ENCODE peak calls at places on chromosomes 5 and 9, in six cellular contexts. I is activated T-helper 9 cell treated with anti-CD3 and anti-CD28 coated beads, Interleukin-2, amount 50 U/mL, for 16 hours; C is AG09319; A is Right ventricle myocardium superior; O is neuronal stem cell; F is prostate gland. Z is an unnamed sample.

GRCh38 chr5:11047051-11047450 is 286.0 kb upstream of the DAP start:
- DNase-seq in I (no peak), C (no peak), A (no peak), O (no peak), F (no peak), Z (no peak)

GRCh38 chr9:128558431-128559310 is 6.3 kb downstream of the SPTAN1 start:
- DNase-seq in I (peak), C (no peak), A (peak), O (no peak), F (peak), Z (peak)

GRCh38 chr5:32390819-32391591 is 53.5 kb downstream of the ZFR start:
- DNase-seq in I (no peak), C (peak), A (no peak), O (no peak), F (no peak), Z (no peak)

GRCh38 chr9:22452415-22453010 is 5.9 kb downstream of the DMRTA1 start:
- DNase-seq in I (peak), C (no peak), A (peak), O (no peak), F (peak), Z (peak)

GRCh38 chr9:83651558-83651957 is 28.6 kb downstream of the IDNK start:
- DNase-seq in I (no peak), C (no peak), A (no peak), O (no peak), F (no peak), Z (no peak)

GRCh38 chr5:179901462-179901861 is 6.2 kb downstream of the TBC1D9B start:
- DNase-seq in I (no peak), C (no peak), A (no peak), O (no peak), F (no peak), Z (no peak)

GRCh38 chr9:126989847-126990821 is 75.6 kb downstream of the RALGPS1 start:
- DNase-seq in I (no peak), C (no peak), A (peak), O (no peak), F (no peak), Z (no peak)

GRCh38 chr9:4640027-4640426 is 22.1 kb upstream of the PLPP6 start:
- DNase-seq in I (no peak), C (no peak), A (no peak), O (no peak), F (no peak), Z (peak)

GRCh38 chr9:19049872-19050636 is 827 bp downstream of the RRAGA start:
- DNase-seq in I (no peak), C (no peak), A (no peak), O (no peak), F (no peak), Z (peak)

GRCh38 chr9:116288658-116289057 is 135.1 kb downstream of the PAPPA start:
- DNase-seq in I (no peak), C (peak), A (no peak), O (no peak), F (no peak), Z (peak)

GRCh38 chr5:54484219-54484894 is 28.9 kb downstream of the HSPB3 start:
- DNase-seq in I (no peak), C (no peak), A (no peak), O (no peak), F (no peak), Z (no peak)

GRCh38 chr9:134490446-134490845 is 151.2 kb upstream of the COL5A1 start:
- DNase-seq in I (no peak), C (no peak), A (peak), O (no peak), F (no peak), Z (no peak)

GRCh38 chr9:122325124-122325523 is 45.7 kb upstream of the PTGS1 start:
- DNase-seq in I (no peak), C (no peak), A (no peak), O (no peak), F (no peak), Z (no peak)

GRCh38 chr5:607541-608285 is 4.4 kb upstream of the CEP72 start:
- DNase-seq in I (no peak), C (no peak), A (peak), O (no peak), F (no peak), Z (peak)

GRCh38 chr5:37839441-37840035 is 303 bp downstream of the GDNF start:
- DNase-seq in I (no peak), C (no peak), A (peak), O (no peak), F (no peak), Z (peak)

GRCh38 chr9:32989651-32990050 is 11.8 kb downstream of the APTX start:
- DNase-seq in I (no peak), C (no peak), A (no peak), O (no peak), F (no peak), Z (no peak)

GRCh38 chr9:98192503-98193335 is at the start of gene CORO2A:
- DNase-seq in I (peak), C (no peak), A (peak), O (peak), F (peak), Z (peak)

GRCh38 chr5:154366353-154366752 is 79.4 kb upstream of the SAP30L start:
- DNase-seq in I (no peak), C (no peak), A (no peak), O (no peak), F (no peak), Z (no peak)

GRCh38 chr9:115015018-115015635 is 84.7 kb upstream of the TNFSF8 start:
- DNase-seq in I (no peak), C (peak), A (no peak), O (peak), F (no peak), Z (peak)

GRCh38 chr9:95383198-95383673 is 65.7 kb upstream of the FANCC start:
- DNase-seq in I (no peak), C (peak), A (no peak), O (no peak), F (no peak), Z (no peak)

GRCh38 chr5:141564216-141564692 is 54.5 kb downstream of the DIAPH1 start:
- DNase-seq in I (peak), C (peak), A (no peak), O (peak), F (peak), Z (peak)

GRCh38 chr9:77953590-77953989 is 78.0 kb downstream of the GNAQ start:
- DNase-seq in I (no peak), C (no peak), A (no peak), O (no peak), F (no peak), Z (no peak)

GRCh38 chr5:65612298-65612907 is 11.7 kb downstream of the TRIM23 start:
- DNase-seq in I (no peak), C (no peak), A (no peak), O (no peak), F (no peak), Z (no peak)

GRCh38 chr5:65480306-65480865 is 1.3 kb downstream of the ADAMTS6 start:
- DNase-seq in I (no peak), C (peak), A (peak), O (no peak), F (peak), Z (peak)

GRCh38 chr5:135149956-135150723 is 116.1 kb upstream of the PITX1 start:
- DNase-seq in I (no peak), C (no peak), A (no peak), O (peak), F (no peak), Z (no peak)

GRCh38 chr9:76980566-76980965 is 38.9 kb upstream of the FOXB2 start:
- DNase-seq in I (no peak), C (no peak), A (no peak), O (no peak), F (no peak), Z (no peak)

GRCh38 chr9:96514108-96514824 is 64.3 kb downstream of the HABP4 start:
- DNase-seq in I (no peak), C (peak), A (no peak), O (no peak), F (no peak), Z (no peak)

GRCh38 chr9:134670042-134670525 is 28.5 kb downstream of the COL5A1 start:
- DNase-seq in I (no peak), C (peak), A (no peak), O (no peak), F (no peak), Z (no peak)

GRCh38 chr5:9898319-9898718 is 268.2 kb upstream of the TAS2R1 start:
- DNase-seq in I (no peak), C (peak), A (no peak), O (peak), F (peak), Z (peak)

GRCh38 chr9:72362680-72363139 is 2.3 kb downstream of the ZFAND5 start:
- DNase-seq in I (peak), C (no peak), A (peak), O (no peak), F (peak), Z (peak)

GRCh38 chr5:44388504-44389409 is 463 bp downstream of the FGF10 start:
- DNase-seq in I (no peak), C (no peak), A (peak), O (no peak), F (no peak), Z (no peak)

GRCh38 chr5:95390812-95391492 is at the start of gene FAM81B:
- DNase-seq in I (no peak), C (no peak), A (no peak), O (no peak), F (no peak), Z (no peak)

GRCh38 chr5:72991394-72991793 is 35.6 kb downstream of the FCHO2 start:
- DNase-seq in I (no peak), C (no peak), A (no peak), O (no peak), F (no peak), Z (no peak)

GRCh38 chr9:126093771-126094170 is 232.9 kb upstream of the MVB12B start:
- DNase-seq in I (no peak), C (no peak), A (no peak), O (no peak), F (no peak), Z (no peak)

GRCh38 chr5:69497006-69497520 is 4.5 kb downstream of the OCLN start:
- DNase-seq in I (no peak), C (no peak), A (no peak), O (no peak), F (no peak), Z (no peak)